ENCODE peak calls at places on chromosome 4, in nine cellular contexts. J, W, I, N, E, P, L, Q and H are unnamed samples.

GRCh38 chr4:78337216-78337615 is 214.4 kb upstream of the ANXA3 start:
- DNase-seq in I (no peak), J (no peak), W (no peak), P (peak; percentile 33), N (no peak), L (no peak), E (no peak), Q (no peak), H (no peak)

GRCh38 chr4:3644849-3645627 is 112.8 kb upstream of the LRPAP1 start:
- DNase-seq in Q (peak; percentile 67), L (no peak), I (no peak), E (no peak), P (peak; percentile 77), N (no peak), J (no peak), W (peak; percentile 51), H (peak; percentile 77)

GRCh38 chr4:54971474-54971950 is 153.9 kb downstream of the KDR start:
- DNase-seq in P (peak; percentile 72), J (no peak), L (peak; percentile 59), W (no peak), E (peak; percentile 38), Q (peak; percentile 26), I (no peak), N (no peak), H (peak; percentile 62)

GRCh38 chr4:152696764-152697250 is 17.0 kb upstream of the TMEM154 start:
- DNase-seq in Q (no peak), L (no peak), J (peak; percentile 20), E (no peak), N (no peak), W (no peak), I (no peak), P (no peak), H (no peak)

GRCh38 chr4:87270144-87270543 is 49.7 kb upstream of the KLHL8 start:
- DNase-seq in N (no peak), W (no peak), I (no peak), E (peak; percentile 5), P (peak; percentile 46), L (peak; percentile 60), Q (no peak), J (no peak), H (peak; percentile 60)

GRCh38 chr4:23401572-23401971 is 488.3 kb downstream of the PPARGC1A start:
- DNase-seq in N (no peak), I (no peak), E (no peak), L (no peak), P (no peak), J (no peak), W (no peak), Q (no peak), H (no peak)

GRCh38 chr4:124685851-124686250 is 26.7 kb downstream of the ANKRD50 start:
- DNase-seq in J (no peak), Q (no peak), P (no peak), I (no peak), N (no peak), E (no peak), W (no peak), L (no peak), H (no peak)

GRCh38 chr4:125198916-125199315 is 115.8 kb upstream of the FAT4 start:
- DNase-seq in Q (no peak), W (no peak), J (no peak), N (no peak), I (no peak), L (no peak), P (peak; percentile 10), E (no peak), H (peak; percentile 3)

GRCh38 chr4:55386073-55386472 is 9.7 kb upstream of the TMEM165 start:
- DNase-seq in I (no peak), E (no peak), Q (no peak), W (no peak), L (no peak), J (no peak), P (peak; percentile 37), N (no peak), H (peak; percentile 37)

GRCh38 chr4:186068581-186069402 is at the start of gene TLR3:
- DNase-seq in W (no peak), E (no peak), J (no peak), I (no peak), L (no peak), N (no peak), P (peak; percentile 33), Q (no peak), H (peak; percentile 16)

GRCh38 chr4:87073570-87074470 is 139.0 kb downstream of the AFF1 start:
- DNase-seq in E (no peak), W (no peak), L (no peak), N (no peak), J (peak; percentile 8), Q (peak; percentile 45), I (no peak), P (no peak), H (no peak)

GRCh38 chr4:163542275-163542674 is 47.8 kb downstream of the TMA16 start:
- DNase-seq in E (no peak), J (no peak), W (no peak), P (peak; percentile 52), N (no peak), Q (no peak), I (no peak), L (no peak), H (no peak)

GRCh38 chr4:91116861-91117260 is 989.7 kb downstream of the CCSER1 start:
- DNase-seq in J (no peak), L (peak; percentile 8), E (no peak), W (no peak), P (no peak), N (no peak), I (no peak), Q (no peak), H (peak; percentile 11)

GRCh38 chr4:79862842-79863241 is 210.2 kb downstream of the ANTXR2 start:
- DNase-seq in E (no peak), W (no peak), Q (no peak), I (no peak), P (no peak), J (no peak), N (no peak), L (no peak), H (no peak)

GRCh38 chr4:169940460-169940859 is 85.7 kb downstream of the MFAP3L start:
- DNase-seq in N (no peak), Q (no peak), I (no peak), P (no peak), J (no peak), L (no peak), W (no peak), E (peak; percentile 6), H (no peak)

GRCh38 chr4:14768449-14768848 is 233.8 kb upstream of the CPEB2 start:
- DNase-seq in E (no peak), N (no peak), J (no peak), I (no peak), P (no peak), W (no peak), Q (no peak), L (no peak), H (no peak)

GRCh38 chr4:127881565-127881869 is 824 bp downstream of the PLK4 start:
- DNase-seq in L (no peak), Q (no peak), J (no peak), P (no peak), N (no peak), E (no peak), I (no peak), W (no peak), H (no peak)

GRCh38 chr4:88283661-88284377 is 542 bp downstream of the PPM1K start:
- DNase-seq in Q (peak; percentile 69), N (peak; percentile 70), W (peak; percentile 84), P (peak; percentile 40), J (peak; percentile 70), L (peak; percentile 79), I (peak; percentile 35), E (peak; percentile 64), H (peak; percentile 79)

GRCh38 chr4:184746532-184746870 is 12.6 kb upstream of the CENPU start:
- DNase-seq in E (no peak), I (no peak), P (peak; percentile 81), L (peak; percentile 58), J (no peak), W (no peak), N (no peak), Q (peak; percentile 68), H (no peak)

GRCh38 chr4:1449475-1449832 is 43.2 kb upstream of the NKX1-1 start:
- DNase-seq in E (peak; percentile 3), W (no peak), P (no peak), L (peak; percentile 1), N (no peak), I (no peak), Q (no peak), J (no peak), H (no peak)

GRCh38 chr4:144799486-144799885 is 153.5 kb downstream of the HHIP start:
- DNase-seq in J (no peak), N (no peak), W (no peak), L (no peak), Q (no peak), P (no peak), I (no peak), E (no peak), H (no peak)

GRCh38 chr4:110055014-110055768 is 142.5 kb downstream of the EGF start:
- DNase-seq in N (peak; percentile 67), W (no peak), Q (no peak), I (no peak), J (no peak), P (peak; percentile 13), E (no peak), L (no peak), H (no peak)

GRCh38 chr4:133149932-133150642 is 993 bp downstream of the PCDH10 start:
- DNase-seq in W (no peak), J (no peak), E (peak; percentile 9), N (no peak), L (no peak), P (no peak), I (no peak), Q (no peak), H (no peak)

GRCh38 chr4:78951862-78952472 is 12.7 kb upstream of the PAQR3 start:
- DNase-seq in N (no peak), L (peak; percentile 64), W (no peak), Q (no peak), P (peak; percentile 62), J (peak; percentile 5), I (no peak), E (peak; percentile 44), H (peak; percentile 65)

GRCh38 chr4:26217961-26218676 is 102.7 kb upstream of the RBPJ start:
- DNase-seq in E (no peak), P (peak; percentile 70), Q (no peak), N (no peak), I (no peak), L (no peak), J (no peak), W (peak; percentile 58), H (peak; percentile 74)

GRCh38 chr4:156963419-156963818 is 8.2 kb downstream of the PDGFC start:
- DNase-seq in E (no peak), N (no peak), L (no peak), P (no peak), J (no peak), Q (no peak), W (no peak), I (no peak), H (no peak)

GRCh38 chr4:37726666-37727065 is 40.5 kb upstream of the RELL1 start:
- DNase-seq in I (no peak), J (no peak), N (no peak), L (no peak), W (no peak), E (no peak), Q (no peak), P (no peak), H (no peak)

GRCh38 chr4:186689476-186689875 is 34.2 kb downstream of the FAT1 start:
- DNase-seq in Q (no peak), L (no peak), P (no peak), W (no peak), J (no peak), E (no peak), I (no peak), N (no peak), H (no peak)

GRCh38 chr4:149961876-149962597 is 116.2 kb upstream of the DCLK2 start:
- DNase-seq in N (no peak), I (no peak), P (no peak), L (peak; percentile 45), E (no peak), J (no peak), Q (no peak), W (no peak), H (no peak)

GRCh38 chr4:170087163-170087700 is 2.5 kb downstream of the AADAT start:
- DNase-seq in I (no peak), P (no peak), L (no peak), J (no peak), E (no peak), W (no peak), N (no peak), Q (no peak), H (no peak)

GRCh38 chr4:119124314-119124713 is 11.3 kb upstream of the MYOZ2 start:
- DNase-seq in I (no peak), N (no peak), L (no peak), J (no peak), P (no peak), W (no peak), Q (no peak), E (no peak), H (peak; percentile 49)